ENCODE peak calls at places on chromosomes 12 and 14, in five cellular contexts. One of them, this sample, is unnamed.
A peak's percentile ranks its signal among the peaks of the same experiment; 100 is the strongest.

GRCh38 chr14:96489327-96489726 is 12.9 kb upstream of the PAPOLA start:
- DNase-seq in fibroblast of pulmonary artery: no peak
- DNase-seq in A172: no peak
- DNase-seq in activated CD4-positive, alpha-beta T cell treated with anti-CD3 and anti-CD28 coated beads for 48 hours: no peak
- DNase-seq in CD8-positive, alpha-beta memory T cell: no peak
- DNase-seq in this sample: no peak

GRCh38 chr12:125403145-125403789 is 338.0 kb downstream of the AACS start:
- DNase-seq in fibroblast of pulmonary artery: peak; percentile 40
- DNase-seq in A172: no peak
- DNase-seq in activated CD4-positive, alpha-beta T cell treated with anti-CD3 and anti-CD28 coated beads for 48 hours: no peak
- DNase-seq in CD8-positive, alpha-beta memory T cell: no peak
- DNase-seq in this sample: peak; percentile 23

GRCh38 chr12:115597157-115597712 is 680.3 kb downstream of the MED13L start:
- DNase-seq in fibroblast of pulmonary artery: peak; percentile 33
- DNase-seq in A172: peak; percentile 77
- DNase-seq in activated CD4-positive, alpha-beta T cell treated with anti-CD3 and anti-CD28 coated beads for 48 hours: peak; percentile 5
- DNase-seq in CD8-positive, alpha-beta memory T cell: no peak
- DNase-seq in this sample: peak; percentile 9

GRCh38 chr12:12456637-12457036 is 99.8 kb downstream of the BORCS5 start:
- DNase-seq in fibroblast of pulmonary artery: peak; percentile 88
- DNase-seq in A172: no peak
- DNase-seq in activated CD4-positive, alpha-beta T cell treated with anti-CD3 and anti-CD28 coated beads for 48 hours: no peak
- DNase-seq in CD8-positive, alpha-beta memory T cell: no peak
- DNase-seq in this sample: no peak

GRCh38 chr14:100132161-100132902 is 27.1 kb downstream of the DEGS2 start:
- DNase-seq in fibroblast of pulmonary artery: no peak
- DNase-seq in A172: peak; percentile 17
- DNase-seq in activated CD4-positive, alpha-beta T cell treated with anti-CD3 and anti-CD28 coated beads for 48 hours: no peak
- DNase-seq in CD8-positive, alpha-beta memory T cell: no peak
- DNase-seq in this sample: no peak

GRCh38 chr12:3753549-3754284 is 808 bp upstream of the CRACR2A start:
- DNase-seq in fibroblast of pulmonary artery: peak; percentile 31
- DNase-seq in A172: no peak
- DNase-seq in activated CD4-positive, alpha-beta T cell treated with anti-CD3 and anti-CD28 coated beads for 48 hours: no peak
- DNase-seq in CD8-positive, alpha-beta memory T cell: no peak
- DNase-seq in this sample: no peak

GRCh38 chr14:100333311-100333710 is 10.2 kb downstream of the SLC25A47 start:
- DNase-seq in fibroblast of pulmonary artery: no peak
- DNase-seq in A172: no peak
- DNase-seq in activated CD4-positive, alpha-beta T cell treated with anti-CD3 and anti-CD28 coated beads for 48 hours: no peak
- DNase-seq in CD8-positive, alpha-beta memory T cell: no peak
- DNase-seq in this sample: no peak

GRCh38 chr14:37508500-37508899 is 86.5 kb downstream of the FOXA1 start:
- DNase-seq in fibroblast of pulmonary artery: peak; percentile 15
- DNase-seq in A172: no peak
- DNase-seq in activated CD4-positive, alpha-beta T cell treated with anti-CD3 and anti-CD28 coated beads for 48 hours: no peak
- DNase-seq in CD8-positive, alpha-beta memory T cell: no peak
- DNase-seq in this sample: no peak

GRCh38 chr12:62117041-62117440 is 143.2 kb upstream of the USP15 start:
- DNase-seq in fibroblast of pulmonary artery: no peak
- DNase-seq in A172: no peak
- DNase-seq in activated CD4-positive, alpha-beta T cell treated with anti-CD3 and anti-CD28 coated beads for 48 hours: no peak
- DNase-seq in CD8-positive, alpha-beta memory T cell: no peak
- DNase-seq in this sample: no peak